ENCODE peak calls at places on chromosomes 5 and 9, in four cellular contexts. One of them, this sample, is unnamed.

GRCh38 chr5:150000990-150001659 is 586 bp downstream of the HMGXB3 start:
- DNase-seq in H1: no peak
- DNase-seq in A549: peak
- DNase-seq in transverse colon: peak
- DNase-seq in this sample: peak

GRCh38 chr5:149940941-149941644 is 3.5 kb downstream of the PDE6A start:
- DNase-seq in transverse colon: no peak
- DNase-seq in H1: no peak
- DNase-seq in A549: no peak
- DNase-seq in this sample: no peak

GRCh38 chr5:108382784-108383358 is 973 bp upstream of the FBXL17 start:
- DNase-seq in A549: no peak
- DNase-seq in transverse colon: peak
- DNase-seq in H1: no peak
- DNase-seq in this sample: no peak

GRCh38 chr9:22244141-22245011 is 202.2 kb upstream of the DMRTA1 start:
- DNase-seq in H1: no peak
- DNase-seq in A549: peak
- DNase-seq in transverse colon: peak
- DNase-seq in this sample: no peak

GRCh38 chr9:98251554-98251953 is 3.9 kb downstream of the TBC1D2 start:
- DNase-seq in transverse colon: no peak
- DNase-seq in A549: peak
- DNase-seq in H1: no peak
- DNase-seq in this sample: no peak

GRCh38 chr5:127851964-127852363 is 148.8 kb downstream of the CCDC192 start:
- DNase-seq in transverse colon: no peak
- DNase-seq in H1: no peak
- DNase-seq in A549: no peak
- DNase-seq in this sample: no peak

GRCh38 chr9:98997580-98997979 is 53.9 kb downstream of the COL15A1 start:
- DNase-seq in A549: no peak
- DNase-seq in transverse colon: no peak
- DNase-seq in H1: no peak
- DNase-seq in this sample: no peak

GRCh38 chr5:33969572-33970452 is 14.7 kb downstream of the SLC45A2 start:
- DNase-seq in transverse colon: no peak
- DNase-seq in H1: no peak
- DNase-seq in A549: peak
- DNase-seq in this sample: no peak

GRCh38 chr9:2923810-2924768 is 80.2 kb upstream of the PUM3 start:
- DNase-seq in transverse colon: no peak
- DNase-seq in A549: no peak
- DNase-seq in H1: no peak
- DNase-seq in this sample: no peak

GRCh38 chr9:14908221-14909206 is 1.7 kb downstream of the FREM1 start:
- DNase-seq in transverse colon: no peak
- DNase-seq in H1: no peak
- DNase-seq in A549: no peak
- DNase-seq in this sample: no peak

GRCh38 chr9:113955076-113955752 is 79.1 kb downstream of the ZNF618 start:
- DNase-seq in transverse colon: no peak
- DNase-seq in H1: no peak
- DNase-seq in A549: no peak
- DNase-seq in this sample: no peak

GRCh38 chr9:36665387-36665786 is 92.7 kb downstream of the MELK start:
- DNase-seq in H1: no peak
- DNase-seq in transverse colon: no peak
- DNase-seq in A549: no peak
- DNase-seq in this sample: no peak

GRCh38 chr9:124284940-124285441 is 27.2 kb downstream of the NEK6 start:
- DNase-seq in A549: no peak
- DNase-seq in transverse colon: no peak
- DNase-seq in H1: no peak
- DNase-seq in this sample: peak

GRCh38 chr5:1180841-1181271 is 20.5 kb upstream of the SLC6A19 start:
- DNase-seq in A549: no peak
- DNase-seq in transverse colon: no peak
- DNase-seq in H1: no peak
- DNase-seq in this sample: no peak

GRCh38 chr9:134283111-134283515 is 43.1 kb upstream of the RXRA start:
- DNase-seq in H1: no peak
- DNase-seq in A549: no peak
- DNase-seq in transverse colon: peak
- DNase-seq in this sample: peak

GRCh38 chr5:33401482-33402390 is 39.0 kb upstream of the TARS1 start:
- DNase-seq in A549: peak
- DNase-seq in H1: no peak
- DNase-seq in transverse colon: no peak
- DNase-seq in this sample: no peak

GRCh38 chr5:12080761-12081160 is 176.5 kb upstream of the CTNND2 start:
- DNase-seq in transverse colon: no peak
- DNase-seq in A549: no peak
- DNase-seq in H1: no peak
- DNase-seq in this sample: no peak

GRCh38 chr5:126444137-126444536 is 20.9 kb downstream of the GRAMD2B start:
- DNase-seq in A549: no peak
- DNase-seq in H1: no peak
- DNase-seq in transverse colon: no peak
- DNase-seq in this sample: no peak

GRCh38 chr9:117097761-117098160 is 317.1 kb downstream of the ASTN2 start:
- DNase-seq in A549: no peak
- DNase-seq in transverse colon: no peak
- DNase-seq in H1: no peak
- DNase-seq in this sample: no peak

GRCh38 chr5:80255752-80256479 is at the start of gene SERINC5:
- DNase-seq in transverse colon: peak
- DNase-seq in A549: peak
- DNase-seq in H1: no peak
- DNase-seq in this sample: peak

GRCh38 chr9:98867434-98868168 is 60.1 kb downstream of the GALNT12 start:
- DNase-seq in H1: no peak
- DNase-seq in A549: peak
- DNase-seq in transverse colon: peak
- DNase-seq in this sample: peak

GRCh38 chr9:123343428-123344272 is 12.3 kb upstream of the CRB2 start:
- DNase-seq in A549: no peak
- DNase-seq in transverse colon: no peak
- DNase-seq in H1: no peak
- DNase-seq in this sample: no peak

GRCh38 chr9:116058421-116058820 is 95.2 kb upstream of the PAPPA start:
- DNase-seq in H1: no peak
- DNase-seq in transverse colon: no peak
- DNase-seq in A549: peak
- DNase-seq in this sample: no peak

DNA sequence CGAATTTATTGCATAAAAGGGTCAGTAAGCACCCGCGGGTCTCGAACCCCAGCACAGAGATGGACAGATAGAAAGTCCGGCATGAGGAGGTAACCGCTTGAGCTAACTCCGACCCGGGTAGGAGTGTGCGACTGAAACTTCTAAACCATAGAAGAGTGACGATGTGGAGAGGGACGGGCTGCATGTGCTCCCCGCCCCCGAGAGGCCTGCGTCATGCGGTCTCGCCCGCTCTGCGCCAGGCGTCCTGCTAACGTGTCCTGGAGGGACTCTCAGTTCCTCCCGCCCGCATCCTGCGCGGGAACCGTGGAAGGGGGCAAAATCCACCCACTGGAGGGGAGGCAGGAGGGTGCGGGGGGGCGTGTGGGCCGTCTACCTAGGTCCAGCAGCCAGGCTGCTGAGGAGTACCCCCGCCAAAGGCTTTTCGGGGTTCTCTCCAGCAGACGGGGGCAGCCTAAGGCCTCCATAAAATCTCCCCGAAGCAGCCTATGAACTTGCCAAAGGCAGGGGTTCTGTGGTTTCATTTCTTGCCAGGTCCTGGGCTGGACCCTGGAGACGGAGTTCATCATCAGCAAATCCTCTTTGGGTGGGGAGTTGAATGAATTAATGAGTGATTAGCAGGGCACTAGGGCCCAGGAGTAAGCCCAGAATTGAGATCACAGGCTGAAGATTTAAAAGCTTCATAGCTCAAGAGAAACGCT is 51.8 kb downstream of the TGFBI start:
- DNase-seq in A549: peak
- DNase-seq in H1: peak
- DNase-seq in transverse colon: peak
- DNase-seq in this sample: peak
- TF ChIP-seq POLR2A in A549: peak
- TF ChIP-seq POLR2A in H1: peak
- TF ChIP-seq POLR2A in transverse colon: peak
- TF ChIP-seq POLR2A in this sample: peak

GRCh38 chr5:134437340-134438267 is 25.9 kb upstream of the CDKN2AIPNL start:
- DNase-seq in H1: no peak
- DNase-seq in A549: no peak
- DNase-seq in transverse colon: no peak
- DNase-seq in this sample: no peak
- TF ChIP-seq EP300 in H1: no peak
- TF ChIP-seq EP300 in A549: no peak
- TF ChIP-seq EP300 in transverse colon: no peak
- TF ChIP-seq EP300 in this sample: no peak

GRCh38 chr9:4027616-4028015 is 272.3 kb downstream of the GLIS3 start:
- DNase-seq in H1: no peak
- DNase-seq in A549: no peak
- DNase-seq in transverse colon: no peak
- DNase-seq in this sample: no peak

GRCh38 chr9:4026925-4027324 is 272.9 kb downstream of the GLIS3 start:
- DNase-seq in A549: no peak
- DNase-seq in transverse colon: no peak
- DNase-seq in H1: no peak
- DNase-seq in this sample: no peak

GRCh38 chr9:4021621-4022213 is 278.2 kb downstream of the GLIS3 start:
- DNase-seq in H1: no peak
- DNase-seq in transverse colon: no peak
- DNase-seq in A549: no peak
- DNase-seq in this sample: no peak

GRCh38 chr9:4022435-4023067 is 277.3 kb downstream of the GLIS3 start:
- DNase-seq in transverse colon: no peak
- DNase-seq in H1: no peak
- DNase-seq in A549: peak
- DNase-seq in this sample: no peak

DNA sequence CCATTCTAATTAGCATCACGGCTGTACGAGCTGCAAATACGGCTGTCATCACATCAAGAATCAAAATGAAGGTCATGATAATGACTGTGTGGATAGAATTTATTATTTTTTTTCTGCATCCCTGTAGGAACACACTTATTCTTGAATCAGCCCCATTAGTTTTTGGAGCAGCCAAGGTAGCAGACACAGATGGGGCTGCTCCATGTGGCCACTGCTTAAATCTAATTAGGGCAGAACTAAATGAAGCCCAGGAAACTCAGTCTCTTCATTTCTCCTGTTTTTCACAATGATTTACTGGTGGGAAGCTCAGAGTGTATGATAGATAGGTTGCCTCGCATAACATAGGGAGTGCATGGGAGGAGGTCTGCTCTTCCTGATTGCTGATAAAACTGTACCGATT is 275.6 kb downstream of the GLIS3 start:
- DNase-seq in transverse colon: no peak
- DNase-seq in H1: no peak
- DNase-seq in A549: no peak
- DNase-seq in this sample: no peak
- TF ChIP-seq POLR2A in transverse colon: no peak
- TF ChIP-seq POLR2A in H1: no peak
- TF ChIP-seq POLR2A in A549: no peak
- TF ChIP-seq POLR2A in this sample: no peak

GRCh38 chr5:103849934-103850333 is 287.3 kb upstream of the NUDT12 start:
- DNase-seq in transverse colon: no peak
- DNase-seq in H1: no peak
- DNase-seq in A549: peak
- DNase-seq in this sample: no peak
- TF ChIP-seq EP300 in transverse colon: no peak
- TF ChIP-seq EP300 in H1: no peak
- TF ChIP-seq EP300 in A549: no peak
- TF ChIP-seq EP300 in this sample: no peak

DNA sequence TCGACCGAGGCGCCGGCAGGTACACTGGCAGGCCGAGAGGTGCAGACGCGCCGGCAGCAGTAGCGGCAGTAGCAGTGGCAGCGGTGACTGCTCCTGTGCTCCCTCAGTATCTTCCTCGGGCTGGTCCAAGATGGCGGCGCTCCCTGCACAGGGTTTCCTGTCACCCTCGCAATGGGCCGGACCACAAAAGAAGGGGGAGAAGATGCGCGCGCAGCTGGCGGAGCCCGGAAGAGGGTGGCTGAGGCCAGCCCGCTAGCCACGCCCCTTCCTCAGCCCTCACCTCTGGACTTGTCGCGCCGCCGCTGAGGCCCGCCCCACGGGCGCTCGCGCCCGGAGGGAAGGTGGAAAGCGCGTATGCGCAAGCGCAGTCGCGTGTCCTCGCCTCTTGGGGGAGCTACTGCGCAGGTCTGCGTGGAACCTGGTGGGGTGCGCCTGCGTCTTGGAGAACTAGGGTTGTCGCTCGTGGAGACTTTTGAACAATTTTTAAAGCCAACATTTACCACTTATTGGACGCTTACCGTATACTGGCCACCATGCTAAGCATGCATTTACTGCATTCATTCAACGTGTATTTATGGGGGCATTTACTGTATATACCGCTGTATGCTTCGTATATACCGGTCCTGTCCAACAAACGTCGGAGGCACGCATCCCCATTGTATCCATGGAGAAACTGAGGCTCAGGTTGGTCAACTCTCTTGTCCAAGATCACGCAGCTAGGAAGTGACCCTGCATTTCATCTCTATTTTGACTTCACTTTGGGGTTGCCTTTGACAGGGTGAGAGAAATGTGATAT is at the start of gene RAB14:
- DNase-seq in transverse colon: peak
- DNase-seq in A549: peak
- DNase-seq in H1: peak
- DNase-seq in this sample: peak
- TF ChIP-seq POLR2A in transverse colon: peak
- TF ChIP-seq POLR2A in A549: peak
- TF ChIP-seq POLR2A in H1: peak
- TF ChIP-seq POLR2A in this sample: peak

DNA sequence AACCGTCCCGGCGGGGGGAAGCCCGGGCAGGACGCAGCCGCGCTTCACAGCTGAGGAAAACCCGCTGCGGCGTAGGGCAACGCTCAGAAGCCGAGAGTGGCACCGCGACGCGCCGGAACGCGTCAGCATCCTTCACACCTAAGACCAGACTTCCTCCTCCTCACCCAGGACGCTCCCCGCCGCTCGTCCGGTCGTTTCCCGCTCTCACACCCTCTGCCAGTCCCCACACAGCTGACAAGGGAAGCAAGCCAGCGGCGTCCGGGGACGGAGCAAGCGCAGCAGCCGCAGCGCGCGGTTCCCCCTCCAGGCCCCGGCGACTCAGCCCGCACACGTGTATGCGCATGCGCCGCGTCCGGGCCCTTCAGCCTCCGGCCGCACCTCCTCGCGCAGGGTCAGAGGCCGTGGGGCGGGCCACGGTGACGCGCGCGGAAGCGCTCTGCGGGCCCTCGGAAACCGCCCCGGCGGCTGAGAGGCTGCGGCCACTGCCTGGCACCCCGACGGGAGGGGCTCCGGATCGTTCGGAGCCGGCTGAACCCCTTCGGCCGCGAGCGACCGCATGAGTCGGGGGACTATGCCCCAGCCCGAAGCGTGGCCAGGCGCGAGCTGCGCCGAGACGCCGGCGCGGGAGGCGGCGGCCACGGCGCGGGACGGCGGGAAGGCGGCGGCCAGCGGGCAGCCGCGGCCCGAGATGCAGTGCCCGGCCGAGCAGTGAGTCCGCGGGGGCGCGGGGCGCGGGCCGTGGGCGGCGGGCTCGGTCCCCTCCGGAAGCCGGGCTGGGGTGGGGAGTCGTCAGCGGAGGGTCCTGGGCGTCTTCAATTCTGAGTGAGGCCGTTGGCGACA is at the start of gene OTULIN:
- DNase-seq in H1: peak
- DNase-seq in transverse colon: peak
- DNase-seq in A549: peak
- DNase-seq in this sample: peak
- TF ChIP-seq EP300 in H1: no peak
- TF ChIP-seq EP300 in transverse colon: no peak
- TF ChIP-seq EP300 in A549: no peak
- TF ChIP-seq EP300 in this sample: no peak

This sample was measured in sigmoid colon.